ENCODE peak calls at places on chromosome 12, in five cellular contexts. I is suprapubic skin, B is ovary, U is A549, K is transverse colon. C is an unnamed sample. For H3K4me1, the result is how much of the 10 kb centered on the place peaks cover.

GRCh38 chr12:132632521-132633228 is 14.1 kb downstream of the P2RX2 start:
- DNase-seq in I (no peak), B (no peak), U (no peak), K (no peak), C (peak)

GRCh38 chr12:79557690-79558315 is 133.0 kb downstream of the PAWR start:
- DNase-seq in I (no peak), B (no peak), U (no peak), K (no peak), C (no peak)

GRCh38 chr12:69052613-69053408 is 119.8 kb upstream of the CPM start:
- DNase-seq in I (no peak), B (no peak), U (peak), K (no peak), C (no peak)

GRCh38 chr12:54217774-54218221 is 29.0 kb upstream of the SMUG1 start:
- DNase-seq in I (peak), B (peak), U (no peak), K (peak), C (no peak)

GRCh38 chr12:108881953-108882352 is 2.1 kb downstream of the DAO start:
- DNase-seq in I (no peak), B (no peak), U (no peak), K (no peak), C (no peak)

GRCh38 chr12:80941916-80942315 is 4.2 kb upstream of the LIN7A start:
- DNase-seq in I (no peak), B (no peak), U (no peak), K (no peak), C (no peak)

GRCh38 chr12:58204086-58204485 is 262.7 kb downstream of the ATP23 start:
- DNase-seq in I (no peak), B (no peak), U (no peak), K (no peak), C (no peak)

GRCh38 chr12:15220961-15221885 is at the start of gene RERG:
- DNase-seq in I (peak), B (peak), U (peak), K (peak), C (peak)

GRCh38 chr12:124777399-124778372 is 86.0 kb downstream of the SCARB1 start:
- DNase-seq in I (no peak), B (peak), U (no peak), K (no peak), C (no peak)

GRCh38 chr12:24901975-24902461 is 46.9 kb downstream of the BCAT1 start:
- DNase-seq in I (no peak), B (no peak), U (no peak), K (no peak), C (no peak)

GRCh38 chr12:175250-175649 is 38.7 kb downstream of the SLC6A12 start:
- DNase-seq in I (no peak), B (peak), U (no peak), K (no peak), C (no peak)

GRCh38 chr12:72083096-72083825 is 144.6 kb downstream of the TPH2 start:
- DNase-seq in I (no peak), B (no peak), U (no peak), K (no peak), C (no peak)

GRCh38 chr12:88272456-88272855 is 130.3 kb downstream of the TMTC3 start:
- DNase-seq in I (no peak), B (no peak), U (no peak), K (no peak), C (no peak)

GRCh38 chr12:132593938-132594358 is 16.4 kb downstream of the LRCOL1 start:
- DNase-seq in I (peak), B (peak), U (peak), K (peak), C (peak)

GRCh38 chr12:130807309-130807708 is 31.7 kb downstream of the STX2 start:
- DNase-seq in I (no peak), B (no peak), U (no peak), K (no peak), C (no peak)

GRCh38 chr12:128069359-128069997 is 197.5 kb upstream of the TMEM132C start:
- DNase-seq in I (no peak), B (no peak), U (peak), K (peak), C (no peak)

GRCh38 chr12:51270847-51271518 is 768 bp upstream of the SMAGP start:
- DNase-seq in I (peak), B (no peak), U (peak), K (no peak), C (no peak)

GRCh38 chr12:9940370-9940769 is 8.2 kb upstream of the CLEC2A start:
- DNase-seq in I (no peak), B (no peak), U (peak), K (no peak), C (no peak)

GRCh38 chr12:58939399-58940100 is 19.2 kb upstream of the LRIG3 start:
- DNase-seq in I (no peak), B (no peak), U (no peak), K (no peak), C (no peak)

GRCh38 chr12:113259499-113259953 is 38.3 kb downstream of the TPCN1 start:
- DNase-seq in I (peak), B (peak), U (no peak), K (peak), C (peak)

GRCh38 chr12:9632766-9633165 is 25.1 kb upstream of the KLRB1 start:
- DNase-seq in I (no peak), B (no peak), U (no peak), K (no peak), C (no peak)

GRCh38 chr12:63917864-63918742 is 73.6 kb downstream of the SRGAP1 start:
- DNase-seq in I (no peak), B (no peak), U (peak), K (no peak), C (no peak)

GRCh38 chr12:19539836-19540235 is 100.5 kb downstream of the AEBP2 start:
- DNase-seq in I (no peak), B (no peak), U (no peak), K (no peak), C (no peak)

GRCh38 chr12:25328082-25328712 is 77.5 kb upstream of the KRAS start:
- DNase-seq in I (no peak), B (no peak), U (peak), K (no peak), C (no peak)

GRCh38 chr12:57352166-57352565 is 78.7 kb downstream of the R3HDM2 start:
- DNase-seq in I (no peak), B (no peak), U (no peak), K (no peak), C (no peak)

GRCh38 chr12:122081108-122081696 is 2.6 kb downstream of the MLXIP start:
- DNase-seq in I (peak), B (no peak), U (no peak), K (no peak), C (no peak)
- H3K4me1 ChIP-seq in I (half or more), B (under half), U (under half), K (half or more), C (half or more)

GRCh38 chr12:11771356-11771755 is 121.9 kb downstream of the ETV6 start:
- DNase-seq in I (no peak), B (no peak), U (peak), K (no peak), C (no peak)
- TF ChIP-seq EP300 in I (no peak), B (no peak), U (no peak), K (no peak), C (no peak)

GRCh38 chr12:104665296-104665695 is 208.5 kb downstream of the CHST11 start:
- DNase-seq in I (no peak), B (no peak), U (no peak), K (no peak), C (no peak)

GRCh38 chr12:104667139-104667538 is 210.4 kb downstream of the CHST11 start:
- DNase-seq in I (no peak), B (no peak), U (no peak), K (no peak), C (peak)

GRCh38 chr12:104662908-104663307 is 206.2 kb downstream of the CHST11 start:
- DNase-seq in I (no peak), B (no peak), U (no peak), K (no peak), C (no peak)

GRCh38 chr12:104662203-104662602 is 205.5 kb downstream of the CHST11 start:
- DNase-seq in I (no peak), B (no peak), U (peak), K (no peak), C (no peak)

DNA sequence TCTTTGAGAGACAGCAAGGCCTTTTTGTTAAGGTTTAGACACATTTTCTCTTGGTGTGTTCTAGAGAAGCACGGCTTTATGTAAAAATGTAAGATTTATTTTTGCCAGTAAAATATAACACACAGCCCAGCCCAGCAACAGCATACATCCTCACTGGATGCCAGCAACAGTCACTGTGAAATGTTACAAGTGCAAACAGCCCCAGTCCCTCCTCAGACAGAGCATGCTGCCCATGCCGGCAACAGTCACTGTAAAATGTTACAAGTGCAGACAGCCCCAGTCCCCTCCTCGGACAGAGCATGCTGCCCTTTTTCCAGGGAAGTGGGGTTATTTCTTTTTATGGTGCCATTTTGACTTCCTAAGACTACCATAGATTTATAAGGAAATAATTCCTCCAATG is 207.6 kb downstream of the CHST11 start:
- DNase-seq in I (no peak), B (no peak), U (no peak), K (no peak), C (no peak)
- H3K4me1 ChIP-seq in I (under half), B (under half), U (half or more), K (under half), C (half or more)

GRCh38 chr12:98896938-98897337 is 251.8 kb downstream of the APAF1 start:
- DNase-seq in I (no peak), B (no peak), U (no peak), K (no peak), C (no peak)

GRCh38 chr12:98893126-98893525 is 248.0 kb downstream of the APAF1 start:
- DNase-seq in I (no peak), B (no peak), U (no peak), K (no peak), C (no peak)

GRCh38 chr12:98893601-98894411 is 248.7 kb downstream of the APAF1 start:
- DNase-seq in I (no peak), B (no peak), U (no peak), K (no peak), C (no peak)

GRCh38 chr12:98894412-98895085 is 249.5 kb downstream of the APAF1 start:
- DNase-seq in I (no peak), B (no peak), U (no peak), K (no peak), C (no peak)

GRCh38 chr12:98895086-98895651 is 250.1 kb downstream of the APAF1 start:
- DNase-seq in I (no peak), B (no peak), U (no peak), K (no peak), C (no peak)
- TF ChIP-seq EP300 in I (no peak), B (no peak), U (no peak), K (no peak), C (no peak)

DNA sequence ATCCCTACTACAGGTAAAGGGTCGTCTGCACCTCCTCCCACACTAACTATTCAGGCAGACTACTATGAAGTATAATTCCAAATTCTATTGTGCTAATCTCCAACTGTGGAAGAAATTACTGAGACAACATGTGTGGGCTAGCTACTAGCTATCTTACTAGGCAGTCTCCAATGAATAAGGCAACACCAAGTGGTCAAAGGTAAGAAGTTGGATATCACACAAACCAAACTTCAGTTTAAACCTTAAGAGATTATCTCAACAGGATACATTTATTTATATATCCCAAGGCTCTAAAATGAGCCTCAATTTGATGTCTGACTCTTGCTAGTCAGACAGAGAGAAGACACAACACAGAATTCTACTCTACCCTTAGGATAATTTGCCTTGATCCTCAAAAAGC is 14.1 kb downstream of the MED13L start:
- DNase-seq in I (no peak), B (no peak), U (no peak), K (no peak), C (no peak)
- H3K4me1 ChIP-seq in I (half or more), B (under half), U (half or more), K (half or more), C (half or more)

DNA sequence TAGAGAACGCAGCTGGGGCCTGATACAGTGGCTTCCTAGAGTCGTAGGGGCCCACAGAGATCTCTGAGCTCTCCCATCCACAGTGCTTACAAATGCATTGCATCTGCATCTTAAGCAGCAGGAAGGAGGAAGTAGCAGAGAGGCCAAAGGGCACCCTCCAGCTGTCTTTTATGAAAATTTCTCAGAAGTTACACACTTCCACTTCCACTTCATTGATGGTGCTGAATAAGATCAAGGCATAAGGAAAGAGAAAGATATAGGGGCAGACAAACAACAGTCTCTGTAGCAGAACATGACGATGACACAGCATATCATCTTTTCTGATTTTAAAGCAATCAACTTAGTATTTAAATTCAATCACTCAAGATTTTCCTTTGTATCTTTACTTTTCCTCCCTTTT is 51.6 kb upstream of the ABCC9 start:
- DNase-seq in I (no peak), B (no peak), U (no peak), K (peak), C (no peak)
- TF ChIP-seq EP300 in I (no peak), B (no peak), U (no peak), K (no peak), C (no peak)

DNA sequence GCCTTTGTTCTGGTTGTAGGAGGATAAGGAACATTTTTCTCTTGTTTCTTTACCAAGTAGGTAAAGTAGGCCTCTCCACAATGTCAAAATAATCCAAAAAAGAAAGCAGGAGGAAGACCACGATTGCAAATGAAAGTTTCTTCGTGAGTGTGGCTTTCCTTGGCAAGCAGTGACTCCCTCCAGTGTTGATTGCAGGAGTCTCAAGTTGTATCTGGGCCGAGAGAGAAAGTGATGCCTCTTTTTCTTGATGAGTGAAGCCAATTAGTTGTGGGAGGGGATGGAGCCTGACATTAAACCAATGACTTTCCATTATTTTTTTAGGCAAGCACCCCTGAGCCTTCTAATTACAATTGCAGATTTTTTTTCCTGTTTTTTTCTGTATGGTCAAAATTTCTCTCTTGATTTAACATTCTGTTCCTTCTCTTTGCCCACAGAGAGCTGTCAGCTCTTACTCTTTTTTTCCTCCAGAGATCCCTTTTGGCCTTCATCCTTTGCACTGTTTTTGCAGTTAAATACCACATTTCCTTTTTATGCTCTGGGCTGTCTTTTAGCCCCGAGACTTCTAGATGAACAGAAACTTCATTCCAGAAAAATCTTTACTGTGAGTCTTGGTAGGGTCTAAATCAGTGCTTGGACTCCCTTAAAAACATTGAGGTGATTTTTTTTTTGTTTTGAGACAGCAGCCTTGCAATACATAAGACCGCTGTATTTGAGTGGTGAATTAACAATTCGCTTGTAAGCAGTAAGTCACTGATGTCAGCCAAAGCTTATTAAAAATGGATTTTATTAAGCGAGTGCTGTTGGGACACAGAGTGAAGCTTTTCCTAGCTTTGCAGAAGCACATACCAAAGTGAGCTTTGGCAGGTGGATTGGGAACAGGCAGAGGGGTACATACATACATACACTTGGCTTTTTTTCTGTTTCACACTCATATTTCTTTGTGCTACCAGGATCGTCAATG is 15.8 kb downstream of the FBXW8 start:
- DNase-seq in I (no peak), B (no peak), U (no peak), K (no peak), C (no peak)
- H3K4me1 ChIP-seq in I (under half), B (under half), U (under half), K (under half), C (under half)

GRCh38 chr12:1499351-1499750 is 95.0 kb downstream of the FBXL14 start:
- DNase-seq in I (no peak), B (no peak), U (no peak), K (no peak), C (no peak)
- TF ChIP-seq EP300 in I (no peak), B (no peak), U (no peak), K (no peak), C (no peak)

GRCh38 chr12:39872425-39872824 is 233.5 kb downstream of the SLC2A13 start:
- DNase-seq in I (no peak), B (no peak), U (no peak), K (no peak), C (no peak)

GRCh38 chr12:39866135-39866534 is 239.7 kb downstream of the SLC2A13 start:
- DNase-seq in I (no peak), B (no peak), U (no peak), K (no peak), C (no peak)

GRCh38 chr12:39873065-39873464 is 232.8 kb downstream of the SLC2A13 start:
- DNase-seq in I (no peak), B (no peak), U (no peak), K (no peak), C (no peak)

GRCh38 chr12:39867631-39868030 is 238.2 kb downstream of the SLC2A13 start:
- DNase-seq in I (no peak), B (no peak), U (no peak), K (no peak), C (no peak)
- H3K4me1 ChIP-seq in I (under half), B (under half), U (under half), K (under half), C (under half)

GRCh38 chr12:65720739-65721138 is 103.5 kb upstream of the HMGA2 start:
- DNase-seq in I (no peak), B (no peak), U (no peak), K (no peak), C (no peak)

GRCh38 chr12:65728348-65728912 is 95.9 kb upstream of the HMGA2 start:
- DNase-seq in I (no peak), B (no peak), U (no peak), K (no peak), C (no peak)

GRCh38 chr12:65728913-65729793 is 95.1 kb upstream of the HMGA2 start:
- DNase-seq in I (no peak), B (no peak), U (no peak), K (peak), C (no peak)

GRCh38 chr12:65721541-65722190 is 102.6 kb upstream of the HMGA2 start:
- DNase-seq in I (no peak), B (no peak), U (no peak), K (no peak), C (no peak)

DNA sequence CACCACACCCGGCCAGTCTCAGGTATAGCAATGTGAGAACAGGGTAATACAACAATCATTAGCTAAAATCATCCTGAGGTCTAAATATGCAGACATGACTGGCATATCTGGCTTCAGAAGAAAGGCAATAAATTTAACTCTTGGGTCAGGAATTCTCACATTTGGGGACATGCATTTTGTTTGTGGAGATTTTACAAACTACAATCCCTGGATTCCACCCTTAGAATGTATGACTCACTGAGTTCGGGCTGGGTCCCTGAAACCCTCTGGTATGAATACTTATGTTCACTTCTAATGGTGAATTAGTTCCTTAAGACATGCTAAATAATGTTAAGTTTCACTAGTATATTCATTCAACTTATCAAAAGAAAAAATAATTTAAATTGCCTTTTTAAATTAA is 98.9 kb upstream of the HMGA2 start:
- DNase-seq in I (no peak), B (no peak), U (no peak), K (no peak), C (no peak)
- TF ChIP-seq EP300 in I (no peak), B (no peak), U (no peak), K (no peak), C (no peak)